ENCODE peak calls at places on chromosome X, in five cellular contexts. F, G, C, U and J are unnamed samples.

GRCh38 chrX:97402903-97403302 is 519.2 kb downstream of the RPA4 start:
- DNase-seq in U (no peak), C (no peak), F (no peak), G (no peak), J (no peak)

GRCh38 chrX:72041166-72041565 is 90.5 kb downstream of the RTL5 start:
- DNase-seq in C (no peak), G (no peak), F (no peak), U (no peak), J (no peak)

GRCh38 chrX:11188664-11189063 is 77.5 kb downstream of the HCCS start:
- DNase-seq in G (no peak), F (no peak), U (no peak), C (no peak), J (no peak)

GRCh38 chrX:107298276-107298675 is 91.9 kb downstream of the DNAAF6 start:
- DNase-seq in U (no peak), G (no peak), F (peak), C (no peak), J (no peak)

GRCh38 chrX:97471071-97471470 is 587.4 kb downstream of the RPA4 start:
- DNase-seq in G (no peak), C (no peak), U (no peak), F (no peak), J (no peak)

GRCh38 chrX:1464282-1465131 is 11.8 kb upstream of the ASMTL start:
- DNase-seq in F (no peak), C (no peak), U (no peak), G (no peak), J (no peak)

GRCh38 chrX:39427492-39428289 is 626.4 kb downstream of the MID1IP1 start:
- DNase-seq in G (no peak), U (no peak), F (no peak), C (no peak), J (peak)

GRCh38 chrX:18855919-18856644 is 127.8 kb downstream of the PHKA2 start:
- DNase-seq in F (no peak), G (no peak), C (no peak), U (no peak), J (no peak)

GRCh38 chrX:146906166-146906565 is 91.6 kb upstream of the CXorf51A start:
- DNase-seq in F (no peak), G (no peak), C (no peak), U (no peak), J (no peak)

GRCh38 chrX:102976290-102976689 is 39.2 kb downstream of the RAB40AL start:
- DNase-seq in C (no peak), G (no peak), F (no peak), U (no peak), J (no peak)

GRCh38 chrX:12819231-12819630 is 28.0 kb downstream of the PRPS2 start:
- DNase-seq in C (no peak), G (no peak), U (no peak), F (peak), J (no peak)

GRCh38 chrX:94058728-94059382 is 384.8 kb downstream of the FAM133A start:
- DNase-seq in F (peak), C (peak), U (no peak), G (no peak), J (peak)

GRCh38 chrX:39903937-39904336 is 193.8 kb downstream of the BCOR start:
- DNase-seq in C (no peak), F (no peak), G (no peak), U (no peak), J (no peak)

GRCh38 chrX:53312946-53313745 is 31.8 kb upstream of the IQSEC2 start:
- DNase-seq in G (peak), F (no peak), U (peak), C (peak), J (peak)

GRCh38 chrX:19225906-19226305 is 103.6 kb upstream of the ADGRG2 start:
- DNase-seq in U (no peak), G (no peak), C (no peak), F (peak), J (no peak)

GRCh38 chrX:41350150-41350975 is 16.4 kb downstream of the DDX3X start:
- DNase-seq in F (no peak), G (no peak), C (no peak), U (no peak), J (peak)

GRCh38 chrX:8805974-8806373 is 4.8 kb upstream of the FAM9A start:
- DNase-seq in G (no peak), C (no peak), U (no peak), F (no peak), J (no peak)

GRCh38 chrX:102067966-102068723 is 57.3 kb upstream of the TCEAL2 start:
- DNase-seq in G (no peak), C (peak), F (peak), U (no peak), J (peak)